ENCODE peak calls at places on chromosomes 7 and 10, in eight cellular contexts. G, I, T, C, S, Z, D and Y are unnamed samples.

GRCh38 chr7:66629659-66630058 is 978 bp downstream of the KCTD7 start:
- DNase-seq in T (no peak), D (no peak), C (no peak), I (no peak), S (no peak), Z (no peak), G (no peak), Y (no peak)

GRCh38 chr10:101561068-101561915 is 26.8 kb downstream of the POLL start:
- DNase-seq in T (no peak), S (no peak), G (no peak), D (no peak), I (no peak), C (no peak), Z (no peak), Y (no peak)

GRCh38 chr7:2819954-2820397 is 24.1 kb downstream of the GNA12 start:
- DNase-seq in C (no peak), G (no peak), I (no peak), Z (no peak), D (no peak), S (no peak), T (no peak), Y (no peak)

GRCh38 chr7:25926891-25927625 is 224.9 kb upstream of the NFE2L3 start:
- DNase-seq in G (no peak), I (no peak), D (no peak), S (no peak), C (no peak), T (no peak), Z (no peak), Y (no peak)

GRCh38 chr10:7314068-7314646 is 96.7 kb downstream of the SFMBT2 start:
- DNase-seq in S (no peak), I (no peak), D (no peak), Z (no peak), G (peak; percentile 38), T (no peak), C (no peak), Y (no peak)

GRCh38 chr7:116211006-116211912 is 920 bp downstream of the TES start:
- DNase-seq in S (peak; percentile 90), T (peak; percentile 91), C (peak; percentile 63), D (peak; percentile 93), I (peak; percentile 77), Z (no peak), G (peak; percentile 92), Y (peak; percentile 92)

GRCh38 chr10:84783386-84783785 is 455.0 kb downstream of the CCSER2 start:
- DNase-seq in G (peak; percentile 40), S (peak; percentile 76), C (no peak), D (peak; percentile 12), Z (no peak), T (no peak), I (peak; percentile 21), Y (no peak)

GRCh38 chr7:19816128-19816527 is 42.7 kb upstream of the TMEM196 start:
- DNase-seq in C (no peak), S (no peak), G (no peak), I (no peak), T (no peak), D (no peak), Z (no peak), Y (no peak)

GRCh38 chr7:1733908-1734252 is 63.8 kb downstream of the ELFN1 start:
- DNase-seq in G (no peak), Z (no peak), C (no peak), S (no peak), I (no peak), D (no peak), T (no peak), Y (no peak)

GRCh38 chr7:133391220-133391619 is 138.3 kb downstream of the EXOC4 start:
- DNase-seq in S (no peak), C (no peak), D (no peak), T (no peak), I (no peak), Z (no peak), G (no peak), Y (no peak)

GRCh38 chr7:147245274-147245673 is 1128.7 kb downstream of the CNTNAP2 start:
- DNase-seq in S (peak; percentile 63), T (no peak), D (no peak), Z (no peak), G (peak; percentile 44), C (no peak), I (peak; percentile 35), Y (no peak)

GRCh38 chr7:39172137-39172536 is 194.4 kb downstream of the POU6F2 start:
- DNase-seq in T (no peak), D (no peak), C (no peak), S (no peak), Z (no peak), G (no peak), I (no peak), Y (no peak)

GRCh38 chr10:17145239-17145638 is 15.6 kb upstream of the CUBN start:
- DNase-seq in Z (no peak), T (no peak), C (no peak), G (no peak), S (no peak), I (no peak), D (no peak), Y (no peak)

GRCh38 chr10:65470986-65471385 is 1454.8 kb upstream of the LRRTM3 start:
- DNase-seq in D (no peak), G (no peak), T (no peak), I (no peak), C (no peak), Z (no peak), S (no peak), Y (no peak)

GRCh38 chr10:75406158-75407065 is 4.8 kb upstream of the ZNF503 start:
- DNase-seq in I (no peak), D (no peak), G (no peak), Z (no peak), T (no peak), S (no peak), C (no peak), Y (no peak)

GRCh38 chr10:110512461-110513187 is 14.9 kb downstream of the DUSP5 start:
- DNase-seq in S (peak; percentile 94), Z (no peak), C (no peak), T (peak; percentile 52), G (peak; percentile 77), I (no peak), D (no peak), Y (peak; percentile 88)

GRCh38 chr10:23194966-23195845 is 3.1 kb downstream of the PTF1A start:
- DNase-seq in G (no peak), S (no peak), D (no peak), C (no peak), T (no peak), I (no peak), Z (no peak), Y (no peak)

GRCh38 chr10:100621360-100622205 is 85.8 kb downstream of the HIF1AN start:
- DNase-seq in D (no peak), T (peak; percentile 50), G (peak; percentile 24), C (peak; percentile 7), S (peak; percentile 12), I (peak; percentile 47), Z (no peak), Y (peak; percentile 21)

GRCh38 chr10:70674560-70675495 is 2.5 kb downstream of the ADAMTS14 start:
- DNase-seq in T (no peak), Z (no peak), D (no peak), S (no peak), I (peak; percentile 13), G (no peak), C (no peak), Y (no peak)

GRCh38 chr10:22997102-22997501 is 69.2 kb downstream of the ARMC3 start:
- DNase-seq in G (peak; percentile 38), T (no peak), D (peak; percentile 19), S (peak; percentile 64), Z (no peak), C (no peak), I (no peak), Y (peak; percentile 36)

GRCh38 chr10:127458829-127459228 is 90.3 kb upstream of the NPS start:
- DNase-seq in C (no peak), D (no peak), T (no peak), G (no peak), I (no peak), S (no peak), Z (no peak), Y (no peak)

GRCh38 chr10:14562615-14563214 is 212.0 kb downstream of the FAM107B start:
- DNase-seq in Z (no peak), S (no peak), T (no peak), I (no peak), D (no peak), G (no peak), C (no peak), Y (no peak)

GRCh38 chr7:2651336-2651735 is 19.6 kb downstream of the TTYH3 start:
- DNase-seq in S (no peak), I (no peak), G (no peak), Z (no peak), C (no peak), D (no peak), T (peak; percentile 75), Y (no peak)

GRCh38 chr7:131338990-131339389 is 11.3 kb downstream of the MKLN1 start:
- DNase-seq in G (no peak), S (no peak), I (no peak), T (no peak), C (no peak), D (no peak), Z (no peak), Y (no peak)

GRCh38 chr10:46311501-46311951 is 24.7 kb downstream of the ANTXRL start:
- DNase-seq in I (no peak), T (peak; percentile 48), G (no peak), S (no peak), D (no peak), Z (no peak), C (no peak), Y (no peak)

GRCh38 chr7:135714534-135715009 is 13.4 kb downstream of the SLC13A4 start:
- DNase-seq in D (peak; percentile 67), I (no peak), S (peak; percentile 81), T (no peak), C (no peak), G (peak; percentile 33), Z (no peak), Y (peak; percentile 98)

GRCh38 chr10:125846894-125847293 is 23.5 kb downstream of the BCCIP start:
- DNase-seq in Z (no peak), D (no peak), T (no peak), S (no peak), C (no peak), I (no peak), G (no peak), Y (no peak)

GRCh38 chr7:1899951-1900762 is 230.1 kb downstream of the ELFN1 start:
- DNase-seq in S (no peak), G (no peak), T (peak; percentile 63), C (no peak), Z (no peak), D (no peak), I (no peak), Y (no peak)

GRCh38 chr10:72254891-72255568 is 18.7 kb upstream of the DDIT4 start:
- DNase-seq in C (no peak), T (peak; percentile 94), D (no peak), I (peak; percentile 47), G (peak; percentile 87), S (peak; percentile 93), Z (no peak), Y (peak; percentile 65)

GRCh38 chr7:109836016-109836415 is 1254.9 kb upstream of the LRRN3 start:
- DNase-seq in S (no peak), D (no peak), G (no peak), T (no peak), C (no peak), Z (no peak), I (no peak), Y (no peak)

GRCh38 chr10:112622786-112623185 is 175.8 kb downstream of the VTI1A start:
- DNase-seq in G (no peak), S (no peak), I (no peak), D (no peak), T (no peak), Z (no peak), C (no peak), Y (no peak)

GRCh38 chr10:43076311-43076875 is 476 bp upstream of the RET start:
- DNase-seq in T (no peak), C (no peak), S (no peak), I (no peak), G (peak; percentile 42), Z (no peak), D (no peak), Y (no peak)